ENCODE peak calls at places on chromosomes 4 and X, in four cellular contexts. N is IMR-90, W is lung, M is left ventricle myocardium inferior. P is an unnamed sample.
A peak's percentile ranks its signal among the peaks of the same experiment; 100 is the strongest.

GRCh38 chr4:145679520-145679919 is 426 bp upstream of the C4orf51 start:
- DNase-seq in N (peak; percentile 97), W (peak; percentile 71), M (peak; percentile 24), P (no peak)

GRCh38 chr4:87130482-87130881 is 89.9 kb downstream of the KLHL8 start:
- DNase-seq in N (no peak), M (no peak), W (no peak), P (no peak)

GRCh38 chr4:159358226-159358625 is 255.3 kb downstream of the RAPGEF2 start:
- DNase-seq in W (no peak), M (no peak), N (peak; percentile 90), P (no peak)

GRCh38 chr4:188992706-188993105 is 853.5 kb downstream of the TRIML1 start:
- DNase-seq in N (peak; percentile 64), M (no peak), W (no peak), P (no peak)

GRCh38 chrX:41781500-41781899 is 57.5 kb downstream of the GPR82 start:
- DNase-seq in W (no peak), N (peak; percentile 56), M (no peak), P (peak; percentile 35)

GRCh38 chrX:69503835-69504625 is at the start of gene NALF2:
- DNase-seq in M (peak; percentile 49), N (peak; percentile 11), W (peak; percentile 45), P (no peak)

GRCh38 chr4:157713342-157713741 is 459.5 kb downstream of the GASK1B start:
- DNase-seq in M (no peak), N (no peak), W (no peak), P (no peak)

GRCh38 chrX:24846551-24847170 is 152.9 kb downstream of the POLA1 start:
- DNase-seq in W (no peak), M (no peak), N (peak; percentile 40), P (no peak)

GRCh38 chr4:131613086-131613823 is 1535.8 kb upstream of the PCDH10 start:
- DNase-seq in M (no peak), W (no peak), N (peak; percentile 1), P (no peak)

GRCh38 chr4:158236304-158237030 is 26.2 kb downstream of the TMEM144 start:
- DNase-seq in M (no peak), N (no peak), W (no peak), P (no peak)

GRCh38 chrX:150513564-150513963 is 54.9 kb upstream of the MTM1 start:
- DNase-seq in W (no peak), M (no peak), N (no peak), P (no peak)

GRCh38 chr4:137375111-137375850 is 157.0 kb downstream of the PCDH18 start:
- DNase-seq in W (no peak), N (no peak), M (no peak), P (no peak)

GRCh38 chr4:40525811-40526598 is 103.7 kb downstream of the RBM47 start:
- DNase-seq in M (no peak), W (peak; percentile 38), N (peak; percentile 88), P (no peak)

GRCh38 chr4:5474756-5475155 is 233.6 kb downstream of the EVC2 start:
- DNase-seq in M (no peak), W (no peak), N (peak; percentile 77), P (no peak)

DNA sequence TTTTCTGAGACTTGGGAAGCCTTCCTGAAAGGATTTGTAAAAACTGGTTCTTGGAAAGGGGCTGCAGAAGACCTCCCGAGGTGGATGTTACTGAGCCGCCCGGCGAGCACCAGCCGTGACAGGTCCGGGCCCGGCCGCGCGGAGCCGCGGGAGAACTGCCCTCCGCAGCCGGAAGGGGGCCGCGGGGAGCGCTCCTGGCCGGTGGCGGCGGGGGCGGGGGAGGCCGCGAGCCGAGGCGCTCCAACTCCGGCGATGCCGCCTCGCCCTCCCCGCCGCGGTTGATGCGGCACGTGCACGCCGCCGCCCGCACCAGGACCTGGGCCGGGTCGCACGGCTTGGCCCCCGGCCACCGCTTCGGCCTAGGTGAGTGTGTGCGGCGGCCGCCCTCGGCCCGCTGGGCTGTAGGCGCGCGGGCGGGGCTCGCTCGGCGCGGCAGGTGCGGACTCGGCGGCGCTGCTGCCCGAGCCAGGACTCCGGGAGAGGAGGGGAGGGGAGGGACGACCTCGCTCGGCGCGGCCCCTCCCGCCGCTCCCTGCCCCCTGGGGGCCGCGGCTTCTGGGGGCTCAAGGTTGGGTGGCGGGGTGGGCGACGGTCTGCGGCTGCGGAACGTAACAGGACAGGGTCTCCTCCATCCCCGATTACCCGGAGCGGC is 1.7 kb downstream of the SPRY1 start:
- DNase-seq in M (peak; percentile 64), W (peak; percentile 63), N (peak; percentile 62), P (no peak)
- TF ChIP-seq CTCF in M (peak; percentile 64), W (no peak), N (peak; percentile 64), P (peak; percentile 70)

GRCh38 chr4:139668036-139668435 is 2.4 kb downstream of the MGST2 start:
- DNase-seq in W (no peak), N (no peak), M (no peak), P (no peak)

GRCh38 chr4:139665690-139666529 is at the start of gene MGST2:
- DNase-seq in W (peak; percentile 73), M (peak; percentile 77), N (peak; percentile 79), P (no peak)

GRCh38 chr4:139668658-139669201 is 3.1 kb downstream of the MGST2 start:
- DNase-seq in W (no peak), N (no peak), M (no peak), P (no peak)

GRCh38 chr4:139665079-139665689 is 435 bp upstream of the MGST2 start:
- DNase-seq in M (no peak), W (no peak), N (no peak), P (no peak)

GRCh38 chr4:139666735-139667266 is 1.2 kb downstream of the MGST2 start:
- DNase-seq in N (peak; percentile 76), M (no peak), W (peak; percentile 43), P (no peak)
- H3K27ac ChIP-seq in N (no peak overlapping the region), M (peak overlapping the region; percentile 90), W (peak overlapping the region; percentile 66), P (peak overlapping the region; percentile 75)

DNA sequence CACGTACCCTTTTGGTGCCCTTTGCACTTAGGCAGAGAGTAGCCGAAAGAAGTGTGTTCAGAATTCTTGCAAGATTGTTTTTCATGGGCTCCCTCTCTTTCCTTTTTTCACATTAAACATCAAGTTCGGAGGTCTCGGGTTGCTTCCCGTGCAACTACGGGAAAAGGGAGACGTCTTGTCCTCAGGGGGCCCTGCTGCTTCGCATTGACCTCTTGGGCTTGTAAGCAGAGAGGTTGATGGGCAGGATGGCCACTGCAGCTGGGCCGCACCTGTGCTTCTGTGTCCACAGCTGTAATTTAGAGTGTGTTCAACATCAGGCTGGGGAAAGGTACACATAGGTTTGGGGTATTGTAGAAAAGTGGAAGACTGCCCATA is 109.7 kb downstream of the SPRY1 start:
- DNase-seq in W (no peak), N (no peak), M (no peak), P (no peak)
- H3K36me3 ChIP-seq in W (no peaks in the 10 kb centered on the region), N (no peaks in the 10 kb centered on the region), M (no peaks in the 10 kb centered on the region), P (no peaks in the 10 kb centered on the region)

GRCh38 chr4:118005883-118006282 is 28.4 kb upstream of the NDST3 start:
- DNase-seq in W (no peak), N (no peak), M (no peak), P (no peak)
- TF ChIP-seq CTCF in W (no peak), N (no peak), M (no peak), P (no peak)

DNA sequence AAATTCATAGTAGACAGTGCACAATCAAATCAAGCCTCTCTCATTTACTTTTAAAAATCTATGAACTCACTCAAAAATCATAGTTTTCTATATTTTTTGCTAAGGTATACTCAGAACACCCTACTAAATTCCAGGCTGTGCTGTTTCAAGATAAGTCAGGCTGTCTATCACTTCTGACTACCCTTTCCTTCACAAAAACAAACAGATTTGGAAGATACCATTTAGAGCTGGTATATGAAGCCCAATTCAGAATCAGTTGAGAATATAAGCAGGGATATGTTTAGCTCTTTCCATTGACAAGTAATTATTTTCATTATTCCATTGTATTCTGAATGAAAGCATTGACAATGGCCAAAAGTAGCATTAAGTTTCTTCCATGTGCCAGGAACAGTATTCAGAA is 53.1 kb downstream of the CXCL1 start:
- DNase-seq in N (no peak), M (no peak), W (no peak), P (no peak)
- H3K27ac ChIP-seq in N (no peak overlapping the region), M (no peak overlapping the region), W (no peak overlapping the region), P (peak overlapping the region; percentile 34)

P was measured in Panc1.